ENCODE peak calls at places on chromosome 19, in eight cellular contexts. One of them, this sample, is unnamed.

GRCh38 chr19:2462635-2463421 is 6.1 kb upstream of the LMNB2 start:
- DNase-seq in small intestine: peak
- DNase-seq in CD4-positive, alpha-beta T cell: no peak
- DNase-seq in psoas muscle: peak
- DNase-seq in right lobe of liver: peak
- DNase-seq in mesendoderm: peak
- DNase-seq in CD4-positive, CD25-positive, alpha-beta regulatory T cell: no peak
- DNase-seq in RWPE1: peak
- DNase-seq in this sample: no peak

GRCh38 chr19:48110350-48110966 is at the start of gene PLA2G4C:
- DNase-seq in small intestine: peak
- DNase-seq in CD4-positive, alpha-beta T cell: peak
- DNase-seq in psoas muscle: peak
- DNase-seq in right lobe of liver: peak
- DNase-seq in mesendoderm: peak
- DNase-seq in CD4-positive, CD25-positive, alpha-beta regulatory T cell: peak
- DNase-seq in RWPE1: peak
- DNase-seq in this sample: peak

GRCh38 chr19:19319725-19320361 is 466 bp downstream of the SUGP1 start:
- DNase-seq in small intestine: peak
- DNase-seq in CD4-positive, alpha-beta T cell: no peak
- DNase-seq in psoas muscle: no peak
- DNase-seq in right lobe of liver: no peak
- DNase-seq in mesendoderm: peak
- DNase-seq in CD4-positive, CD25-positive, alpha-beta regulatory T cell: no peak
- DNase-seq in RWPE1: no peak
- DNase-seq in this sample: no peak

GRCh38 chr19:5038631-5039271 is 69.8 kb downstream of the KDM4B start:
- DNase-seq in small intestine: no peak
- DNase-seq in CD4-positive, alpha-beta T cell: no peak
- DNase-seq in psoas muscle: no peak
- DNase-seq in right lobe of liver: peak
- DNase-seq in mesendoderm: peak
- DNase-seq in CD4-positive, CD25-positive, alpha-beta regulatory T cell: no peak
- DNase-seq in RWPE1: no peak
- DNase-seq in this sample: no peak

GRCh38 chr19:49057636-49058234 is at the start of gene CGB7:
- DNase-seq in small intestine: peak
- DNase-seq in CD4-positive, alpha-beta T cell: no peak
- DNase-seq in psoas muscle: peak
- DNase-seq in right lobe of liver: peak
- DNase-seq in mesendoderm: peak
- DNase-seq in CD4-positive, CD25-positive, alpha-beta regulatory T cell: no peak
- DNase-seq in RWPE1: peak
- DNase-seq in this sample: peak

GRCh38 chr19:49786432-49786831 is 19.6 kb downstream of the AP2A1 start:
- DNase-seq in small intestine: no peak
- DNase-seq in CD4-positive, alpha-beta T cell: no peak
- DNase-seq in psoas muscle: no peak
- DNase-seq in right lobe of liver: no peak
- DNase-seq in mesendoderm: peak
- DNase-seq in CD4-positive, CD25-positive, alpha-beta regulatory T cell: no peak
- DNase-seq in RWPE1: peak
- DNase-seq in this sample: no peak

GRCh38 chr19:5651361-5651760 is 28.5 kb downstream of the SAFB start:
- DNase-seq in small intestine: no peak
- DNase-seq in CD4-positive, alpha-beta T cell: no peak
- DNase-seq in psoas muscle: no peak
- DNase-seq in right lobe of liver: no peak
- DNase-seq in mesendoderm: peak
- DNase-seq in CD4-positive, CD25-positive, alpha-beta regulatory T cell: no peak
- DNase-seq in RWPE1: no peak
- DNase-seq in this sample: no peak

GRCh38 chr19:53365134-53365898 is at the start of gene ZNF525:
- DNase-seq in small intestine: peak
- DNase-seq in CD4-positive, alpha-beta T cell: peak
- DNase-seq in psoas muscle: peak
- DNase-seq in right lobe of liver: peak
- DNase-seq in mesendoderm: peak
- DNase-seq in CD4-positive, CD25-positive, alpha-beta regulatory T cell: peak
- DNase-seq in RWPE1: peak
- DNase-seq in this sample: peak

GRCh38 chr19:44753932-44754742 is 5.6 kb downstream of the BCL3 start:
- DNase-seq in small intestine: peak
- DNase-seq in CD4-positive, alpha-beta T cell: peak
- DNase-seq in psoas muscle: peak
- DNase-seq in right lobe of liver: peak
- DNase-seq in mesendoderm: peak
- DNase-seq in CD4-positive, CD25-positive, alpha-beta regulatory T cell: peak
- DNase-seq in RWPE1: peak
- DNase-seq in this sample: peak

GRCh38 chr19:1465191-1466016 is 13.6 kb downstream of the C19orf25 start:
- DNase-seq in small intestine: peak
- DNase-seq in CD4-positive, alpha-beta T cell: no peak
- DNase-seq in psoas muscle: peak
- DNase-seq in right lobe of liver: no peak
- DNase-seq in mesendoderm: peak
- DNase-seq in CD4-positive, CD25-positive, alpha-beta regulatory T cell: peak
- DNase-seq in RWPE1: peak
- DNase-seq in this sample: no peak

GRCh38 chr19:48628486-48629296 is 8.5 kb downstream of the DBP start:
- DNase-seq in small intestine: no peak
- DNase-seq in CD4-positive, alpha-beta T cell: no peak
- DNase-seq in psoas muscle: no peak
- DNase-seq in right lobe of liver: peak
- DNase-seq in mesendoderm: no peak
- DNase-seq in CD4-positive, CD25-positive, alpha-beta regulatory T cell: no peak
- DNase-seq in RWPE1: no peak
- DNase-seq in this sample: no peak

GRCh38 chr19:50413096-50413495 is 5.6 kb upstream of the SPIB start:
- DNase-seq in small intestine: no peak
- DNase-seq in CD4-positive, alpha-beta T cell: no peak
- DNase-seq in psoas muscle: no peak
- DNase-seq in right lobe of liver: no peak
- DNase-seq in mesendoderm: no peak
- DNase-seq in CD4-positive, CD25-positive, alpha-beta regulatory T cell: no peak
- DNase-seq in RWPE1: no peak
- DNase-seq in this sample: no peak

GRCh38 chr19:50315773-50316448 is 13.3 kb downstream of the KCNC3 start:
- DNase-seq in small intestine: no peak
- DNase-seq in CD4-positive, alpha-beta T cell: no peak
- DNase-seq in psoas muscle: no peak
- DNase-seq in right lobe of liver: no peak
- DNase-seq in mesendoderm: peak
- DNase-seq in CD4-positive, CD25-positive, alpha-beta regulatory T cell: no peak
- DNase-seq in RWPE1: no peak
- DNase-seq in this sample: no peak

GRCh38 chr19:48739835-48740704 is at the start of gene RASIP1:
- DNase-seq in small intestine: no peak
- DNase-seq in CD4-positive, alpha-beta T cell: no peak
- DNase-seq in psoas muscle: no peak
- DNase-seq in right lobe of liver: no peak
- DNase-seq in mesendoderm: no peak
- DNase-seq in CD4-positive, CD25-positive, alpha-beta regulatory T cell: no peak
- DNase-seq in RWPE1: no peak
- DNase-seq in this sample: no peak

GRCh38 chr19:53372196-53372595 is 6.7 kb downstream of the ZNF525 start:
- DNase-seq in small intestine: no peak
- DNase-seq in CD4-positive, alpha-beta T cell: no peak
- DNase-seq in psoas muscle: no peak
- DNase-seq in right lobe of liver: no peak
- DNase-seq in mesendoderm: no peak
- DNase-seq in CD4-positive, CD25-positive, alpha-beta regulatory T cell: no peak
- DNase-seq in RWPE1: no peak
- DNase-seq in this sample: no peak

GRCh38 chr19:4327252-4327876 is 11.3 kb downstream of the STAP2 start:
- DNase-seq in small intestine: no peak
- DNase-seq in CD4-positive, alpha-beta T cell: no peak
- DNase-seq in psoas muscle: peak
- DNase-seq in right lobe of liver: no peak
- DNase-seq in mesendoderm: peak
- DNase-seq in CD4-positive, CD25-positive, alpha-beta regulatory T cell: peak
- DNase-seq in RWPE1: no peak
- DNase-seq in this sample: peak

GRCh38 chr19:19661141-19661674 is 2.3 kb downstream of the ATP13A1 start:
- DNase-seq in small intestine: no peak
- DNase-seq in CD4-positive, alpha-beta T cell: no peak
- DNase-seq in psoas muscle: no peak
- DNase-seq in right lobe of liver: no peak
- DNase-seq in mesendoderm: no peak
- DNase-seq in CD4-positive, CD25-positive, alpha-beta regulatory T cell: no peak
- DNase-seq in RWPE1: no peak
- DNase-seq in this sample: no peak

GRCh38 chr19:46287585-46287984 is 9.3 kb upstream of the HIF3A start:
- DNase-seq in small intestine: no peak
- DNase-seq in CD4-positive, alpha-beta T cell: no peak
- DNase-seq in psoas muscle: no peak
- DNase-seq in right lobe of liver: no peak
- DNase-seq in mesendoderm: no peak
- DNase-seq in CD4-positive, CD25-positive, alpha-beta regulatory T cell: no peak
- DNase-seq in RWPE1: no peak
- DNase-seq in this sample: no peak

GRCh38 chr19:7734220-7735203 is 2.6 kb upstream of the CLEC4G start:
- DNase-seq in small intestine: no peak
- DNase-seq in CD4-positive, alpha-beta T cell: no peak
- DNase-seq in psoas muscle: no peak
- DNase-seq in right lobe of liver: no peak
- DNase-seq in mesendoderm: no peak
- DNase-seq in CD4-positive, CD25-positive, alpha-beta regulatory T cell: no peak
- DNase-seq in RWPE1: no peak
- DNase-seq in this sample: no peak

GRCh38 chr19:10378124-10378523 is 2.2 kb downstream of the TYK2 start:
- DNase-seq in small intestine: no peak
- DNase-seq in CD4-positive, alpha-beta T cell: no peak
- DNase-seq in psoas muscle: no peak
- DNase-seq in right lobe of liver: no peak
- DNase-seq in mesendoderm: no peak
- DNase-seq in CD4-positive, CD25-positive, alpha-beta regulatory T cell: no peak
- DNase-seq in RWPE1: no peak
- DNase-seq in this sample: no peak

GRCh38 chr19:15374796-15375440 is 4.7 kb downstream of the AKAP8 start:
- DNase-seq in small intestine: no peak
- DNase-seq in CD4-positive, alpha-beta T cell: no peak
- DNase-seq in psoas muscle: peak
- DNase-seq in right lobe of liver: peak
- DNase-seq in mesendoderm: no peak
- DNase-seq in CD4-positive, CD25-positive, alpha-beta regulatory T cell: no peak
- DNase-seq in RWPE1: no peak
- DNase-seq in this sample: no peak

GRCh38 chr19:38893341-38893771 is 6.1 kb downstream of the SIRT2 start:
- DNase-seq in small intestine: no peak
- DNase-seq in CD4-positive, alpha-beta T cell: no peak
- DNase-seq in psoas muscle: peak
- DNase-seq in right lobe of liver: no peak
- DNase-seq in mesendoderm: no peak
- DNase-seq in CD4-positive, CD25-positive, alpha-beta regulatory T cell: no peak
- DNase-seq in RWPE1: no peak
- DNase-seq in this sample: no peak
- H3K27ac ChIP-seq in small intestine: no peak
- H3K27ac ChIP-seq in CD4-positive, alpha-beta T cell: no peak
- H3K27ac ChIP-seq in psoas muscle: peak
- H3K27ac ChIP-seq in right lobe of liver: no peak
- H3K27ac ChIP-seq in mesendoderm: no peak
- H3K27ac ChIP-seq in CD4-positive, CD25-positive, alpha-beta regulatory T cell: no peak
- H3K27ac ChIP-seq in RWPE1: peak
- H3K27ac ChIP-seq in this sample: no peak

GRCh38 chr19:34187011-34187410 is 14.7 kb downstream of the LSM14A start:
- DNase-seq in small intestine: no peak
- DNase-seq in CD4-positive, alpha-beta T cell: no peak
- DNase-seq in psoas muscle: no peak
- DNase-seq in right lobe of liver: no peak
- DNase-seq in mesendoderm: no peak
- DNase-seq in CD4-positive, CD25-positive, alpha-beta regulatory T cell: no peak
- DNase-seq in RWPE1: no peak
- DNase-seq in this sample: no peak
- H3K27ac ChIP-seq in small intestine: no peak
- H3K27ac ChIP-seq in CD4-positive, alpha-beta T cell: no peak
- H3K27ac ChIP-seq in psoas muscle: no peak
- H3K27ac ChIP-seq in right lobe of liver: no peak
- H3K27ac ChIP-seq in mesendoderm: no peak
- H3K27ac ChIP-seq in CD4-positive, CD25-positive, alpha-beta regulatory T cell: no peak
- H3K27ac ChIP-seq in RWPE1: no peak
- H3K27ac ChIP-seq in this sample: no peak

DNA sequence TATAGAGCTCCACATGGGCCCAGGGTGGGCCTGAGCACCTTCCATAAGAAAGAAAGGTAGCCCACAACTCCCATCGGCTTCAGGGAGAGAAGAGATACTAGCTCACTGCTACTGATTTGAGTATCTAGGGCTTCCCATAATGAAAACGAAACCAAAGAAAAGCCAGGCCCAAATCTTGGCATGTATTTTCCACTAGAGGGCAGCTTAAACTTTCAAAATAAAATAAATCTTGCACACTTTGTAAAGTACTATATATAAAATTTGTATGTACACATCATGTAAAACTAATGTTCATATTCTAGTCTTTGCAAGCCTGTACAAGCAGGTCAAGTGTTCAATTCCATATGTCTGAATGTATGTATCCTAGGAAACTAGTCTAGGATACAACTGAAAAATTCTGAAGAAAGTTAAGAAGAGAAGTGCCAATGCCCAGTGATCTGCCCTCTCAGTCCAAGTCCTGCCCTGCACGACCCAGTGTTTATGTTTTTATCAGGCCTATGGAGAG is 475.9 kb downstream of the UQCRFS1 start:
- DNase-seq in small intestine: peak
- DNase-seq in CD4-positive, alpha-beta T cell: no peak
- DNase-seq in psoas muscle: no peak
- DNase-seq in right lobe of liver: no peak
- DNase-seq in mesendoderm: peak
- DNase-seq in CD4-positive, CD25-positive, alpha-beta regulatory T cell: no peak
- DNase-seq in RWPE1: peak
- DNase-seq in this sample: peak
- H3K27ac ChIP-seq in small intestine: no peak
- H3K27ac ChIP-seq in CD4-positive, alpha-beta T cell: no peak
- H3K27ac ChIP-seq in psoas muscle: no peak
- H3K27ac ChIP-seq in right lobe of liver: no peak
- H3K27ac ChIP-seq in mesendoderm: no peak
- H3K27ac ChIP-seq in CD4-positive, CD25-positive, alpha-beta regulatory T cell: no peak
- H3K27ac ChIP-seq in RWPE1: no peak
- H3K27ac ChIP-seq in this sample: no peak

GRCh38 chr19:16585808-16586476 is 13.7 kb upstream of the SLC35E1 start:
- DNase-seq in small intestine: no peak
- DNase-seq in CD4-positive, alpha-beta T cell: no peak
- DNase-seq in psoas muscle: no peak
- DNase-seq in right lobe of liver: no peak
- DNase-seq in mesendoderm: no peak
- DNase-seq in CD4-positive, CD25-positive, alpha-beta regulatory T cell: no peak
- DNase-seq in RWPE1: no peak
- DNase-seq in this sample: no peak
- H3K27ac ChIP-seq in small intestine: peak
- H3K27ac ChIP-seq in CD4-positive, alpha-beta T cell: peak
- H3K27ac ChIP-seq in psoas muscle: peak
- H3K27ac ChIP-seq in right lobe of liver: no peak
- H3K27ac ChIP-seq in mesendoderm: no peak
- H3K27ac ChIP-seq in CD4-positive, CD25-positive, alpha-beta regulatory T cell: peak
- H3K27ac ChIP-seq in RWPE1: peak
- H3K27ac ChIP-seq in this sample: peak